ENCODE peak calls at places on chromosomes 11 and 22, in seven cellular contexts. L is EH, U is A673, B is astrocyte of the hippocampus, O is WTC11, C is fibroblast of the conjunctiva, E is RPMI8226. H is an unnamed sample.

GRCh38 chr11:26626346-26626745 is 54.3 kb upstream of the MUC15 start:
- DNase-seq in L (no peak), U (peak), B (no peak), O (no peak), C (peak), E (no peak), H (no peak)

GRCh38 chr22:22798232-22798616 is 89.4 kb upstream of the IGLL5 start:
- DNase-seq in L (no peak), U (no peak), B (no peak), O (no peak), C (no peak), E (no peak), H (no peak)

GRCh38 chr11:6737872-6738466 is 33.8 kb downstream of the OR2AG2 start:
- DNase-seq in L (peak), U (peak), B (peak), O (peak), C (no peak), E (peak), H (no peak)

GRCh38 chr11:863389-864117 is 20.9 kb downstream of the TSPAN4 start:
- DNase-seq in L (no peak), U (no peak), B (no peak), O (no peak), C (no peak), E (no peak), H (no peak)

GRCh38 chr11:116700586-116701220 is 72.1 kb downstream of the BUD13 start:
- DNase-seq in L (no peak), U (no peak), B (no peak), O (no peak), C (no peak), E (no peak), H (peak)

GRCh38 chr11:35082322-35083180 is 56.4 kb upstream of the CD44 start:
- DNase-seq in L (peak), U (peak), B (peak), O (peak), C (peak), E (no peak), H (peak)

GRCh38 chr11:72787262-72788104 is 6.4 kb downstream of the STARD10 start:
- DNase-seq in L (no peak), U (no peak), B (no peak), O (peak), C (no peak), E (peak), H (no peak)

GRCh38 chr11:60118333-60118732 is 29.9 kb downstream of the MS4A2 start:
- DNase-seq in L (no peak), U (no peak), B (no peak), O (no peak), C (no peak), E (no peak), H (no peak)

GRCh38 chr11:28461846-28462245 is 353.7 kb downstream of the METTL15 start:
- DNase-seq in L (no peak), U (no peak), B (no peak), O (no peak), C (no peak), E (no peak), H (no peak)

GRCh38 chr11:33692013-33692504 is 8.6 kb downstream of the C11orf91 start:
- DNase-seq in L (peak), U (peak), B (peak), O (no peak), C (peak), E (peak), H (peak)

GRCh38 chr11:64234840-64235379 is 526 bp downstream of the VEGFB start:
- DNase-seq in L (peak), U (peak), B (peak), O (peak), C (no peak), E (peak), H (no peak)

GRCh38 chr11:65378928-65379638 is 3.4 kb downstream of the SLC25A45 start:
- DNase-seq in L (no peak), U (no peak), B (peak), O (no peak), C (no peak), E (no peak), H (no peak)

GRCh38 chr11:134126197-134126822 is 57.4 kb downstream of the JAM3 start:
- DNase-seq in L (peak), U (no peak), B (peak), O (no peak), C (peak), E (no peak), H (no peak)

GRCh38 chr22:47059701-47060161 is 297.3 kb downstream of the TBC1D22A start:
- DNase-seq in L (peak), U (no peak), B (peak), O (no peak), C (no peak), E (no peak), H (no peak)

GRCh38 chr11:121794671-121795070 is 321.3 kb downstream of the BLID start:
- DNase-seq in L (no peak), U (no peak), B (no peak), O (no peak), C (no peak), E (no peak), H (no peak)

GRCh38 chr11:134120143-134120850 is 51.4 kb downstream of the JAM3 start:
- DNase-seq in L (peak), U (no peak), B (peak), O (no peak), C (peak), E (no peak), H (no peak)

GRCh38 chr22:24244144-24244787 is 616 bp downstream of the GGT5 start:
- DNase-seq in L (peak), U (no peak), B (no peak), O (no peak), C (peak), E (no peak), H (no peak)

GRCh38 chr22:23106906-23107367 is 34.9 kb downstream of the RSPH14 start:
- DNase-seq in L (no peak), U (no peak), B (no peak), O (no peak), C (no peak), E (no peak), H (no peak)

GRCh38 chr22:39239561-39240423 is 5.0 kb downstream of the PDGFB start:
- DNase-seq in L (no peak), U (no peak), B (no peak), O (no peak), C (no peak), E (peak), H (no peak)

GRCh38 chr11:114346709-114347141 is 50.5 kb downstream of the NNMT start:
- DNase-seq in L (no peak), U (peak), B (no peak), O (no peak), C (no peak), E (peak), H (no peak)

GRCh38 chr22:45462034-45462655 is 40.5 kb upstream of the FBLN1 start:
- DNase-seq in L (no peak), U (peak), B (no peak), O (peak), C (no peak), E (peak), H (no peak)

GRCh38 chr22:36211237-36211881 is 9.8 kb upstream of the APOL4 start:
- DNase-seq in L (peak), U (peak), B (peak), O (no peak), C (no peak), E (peak), H (no peak)

GRCh38 chr22:46490538-46490937 is 46.9 kb downstream of the CELSR1 start:
- DNase-seq in L (no peak), U (no peak), B (no peak), O (no peak), C (no peak), E (peak), H (no peak)

GRCh38 chr11:77055913-77056312 is 10.9 kb upstream of the CAPN5 start:
- DNase-seq in L (no peak), U (no peak), B (no peak), O (no peak), C (no peak), E (no peak), H (no peak)

GRCh38 chr22:50422961-50423815 is 51.6 kb downstream of the SBF1 start:
- DNase-seq in L (no peak), U (no peak), B (no peak), O (no peak), C (no peak), E (no peak), H (no peak)

GRCh38 chr11:88337342-88338222 is at the start of gene CTSC:
- DNase-seq in L (peak), U (peak), B (peak), O (peak), C (peak), E (peak), H (peak)

GRCh38 chr22:38442967-38443674 is 11.9 kb downstream of the KCNJ4 start:
- DNase-seq in L (no peak), U (no peak), B (peak), O (no peak), C (no peak), E (peak), H (no peak)

GRCh38 chr11:75553182-75553581 is 8.9 kb upstream of the SERPINH1 start:
- DNase-seq in L (no peak), U (no peak), B (no peak), O (no peak), C (no peak), E (no peak), H (no peak)

GRCh38 chr11:130528301-130528651 is 79.8 kb downstream of the ADAMTS15 start:
- DNase-seq in L (peak), U (no peak), B (peak), O (no peak), C (no peak), E (no peak), H (no peak)

GRCh38 chr11:67584881-67585873 is 1.6 kb downstream of the GSTP1 start:
- DNase-seq in L (no peak), U (no peak), B (no peak), O (no peak), C (no peak), E (no peak), H (no peak)

GRCh38 chr11:47447906-47448305 is 1.0 kb downstream of the RAPSN start:
- DNase-seq in L (no peak), U (no peak), B (no peak), O (no peak), C (no peak), E (no peak), H (no peak)

GRCh38 chr22:26615830-26616435 is 1.9 kb downstream of the CRYBB1 start:
- DNase-seq in L (no peak), U (no peak), B (no peak), O (no peak), C (no peak), E (no peak), H (no peak)